ENCODE peak calls at places on chromosomes 3 and 15, in five cellular contexts. G, O, R, S and X are unnamed samples.

GRCh38 chr3:36876181-36876936 is 68.5 kb downstream of the TRANK1 start:
- DNase-seq in O (peak), S (no peak), G (peak), R (no peak), X (no peak)

GRCh38 chr3:46495901-46496456 is 1.8 kb upstream of the RTP3 start:
- DNase-seq in G (no peak), S (no peak), R (no peak), O (no peak), X (peak)

GRCh38 chr3:157549498-157549897 is 46.3 kb upstream of the VEPH1 start:
- DNase-seq in G (no peak), O (no peak), R (no peak), S (no peak), X (no peak)

GRCh38 chr3:122996038-122996580 is 31.5 kb downstream of the SEMA5B start:
- DNase-seq in O (no peak), S (no peak), R (no peak), G (no peak), X (no peak)

GRCh38 chr3:90016492-90017065 is 909.2 kb downstream of the EPHA3 start:
- DNase-seq in G (no peak), S (no peak), R (no peak), O (no peak), X (peak)

GRCh38 chr3:177830411-177830849 is 633.1 kb upstream of the TBL1XR1 start:
- DNase-seq in R (no peak), S (no peak), G (no peak), O (no peak), X (no peak)

GRCh38 chr3:48470286-48470685 is 23.7 kb downstream of the ATRIP start:
- DNase-seq in R (no peak), G (no peak), S (no peak), O (no peak), X (no peak)

GRCh38 chr3:192812736-192813383 is 85.5 kb upstream of the FGF12 start:
- DNase-seq in G (no peak), S (no peak), R (peak), O (no peak), X (peak)

GRCh38 chr3:68915973-68916372 is 16.4 kb downstream of the TAFA4 start:
- DNase-seq in O (no peak), S (no peak), R (no peak), G (no peak), X (no peak)

GRCh38 chr15:99536422-99537033 is 29.3 kb upstream of the MEF2A start:
- DNase-seq in G (no peak), O (no peak), R (peak), S (no peak), X (peak)

GRCh38 chr3:161163297-161163696 is 57.8 kb upstream of the NMD3 start:
- DNase-seq in G (no peak), R (peak), O (no peak), S (no peak), X (no peak)

GRCh38 chr3:18099611-18100010 is 325.5 kb downstream of the SATB1 start:
- DNase-seq in O (no peak), G (no peak), R (no peak), S (no peak), X (no peak)

GRCh38 chr15:58758141-58758540 is 8.6 kb upstream of the ADAM10 start:
- DNase-seq in R (no peak), S (no peak), G (no peak), O (no peak), X (no peak)

GRCh38 chr3:59575113-59576001 is 525.5 kb upstream of the CFAP20DC start:
- DNase-seq in O (peak), R (peak), G (peak), S (peak), X (peak)

GRCh38 chr3:184387174-184387714 is 7.4 kb downstream of the CHRD start:
- DNase-seq in G (no peak), S (no peak), R (no peak), O (no peak), X (no peak)

GRCh38 chr15:31508656-31509055 is 182.0 kb downstream of the KLF13 start:
- DNase-seq in R (no peak), G (no peak), S (no peak), O (no peak), X (no peak)

GRCh38 chr15:37218351-37218916 is 118.1 kb upstream of the MEIS2 start:
- DNase-seq in R (no peak), O (no peak), G (no peak), S (no peak), X (no peak)

GRCh38 chr15:47366884-47367283 is 350.4 kb upstream of the SEMA6D start:
- DNase-seq in O (no peak), G (no peak), R (no peak), S (no peak), X (no peak)

GRCh38 chr3:192850501-192850981 is 67.1 kb downstream of the MB21D2 start:
- DNase-seq in G (no peak), S (no peak), R (no peak), O (peak), X (no peak)

GRCh38 chr15:94582368-94582767 is 351.0 kb downstream of the MCTP2 start:
- DNase-seq in S (peak), R (peak), O (peak), G (peak), X (peak)

GRCh38 chr3:126134219-126134975 is 46.0 kb downstream of the ALDH1L1 start:
- DNase-seq in O (no peak), R (peak), S (no peak), G (peak), X (peak)

GRCh38 chr3:81497565-81497964 is 263.9 kb downstream of the GBE1 start:
- DNase-seq in O (no peak), S (no peak), R (no peak), G (no peak), X (no peak)

DNA sequence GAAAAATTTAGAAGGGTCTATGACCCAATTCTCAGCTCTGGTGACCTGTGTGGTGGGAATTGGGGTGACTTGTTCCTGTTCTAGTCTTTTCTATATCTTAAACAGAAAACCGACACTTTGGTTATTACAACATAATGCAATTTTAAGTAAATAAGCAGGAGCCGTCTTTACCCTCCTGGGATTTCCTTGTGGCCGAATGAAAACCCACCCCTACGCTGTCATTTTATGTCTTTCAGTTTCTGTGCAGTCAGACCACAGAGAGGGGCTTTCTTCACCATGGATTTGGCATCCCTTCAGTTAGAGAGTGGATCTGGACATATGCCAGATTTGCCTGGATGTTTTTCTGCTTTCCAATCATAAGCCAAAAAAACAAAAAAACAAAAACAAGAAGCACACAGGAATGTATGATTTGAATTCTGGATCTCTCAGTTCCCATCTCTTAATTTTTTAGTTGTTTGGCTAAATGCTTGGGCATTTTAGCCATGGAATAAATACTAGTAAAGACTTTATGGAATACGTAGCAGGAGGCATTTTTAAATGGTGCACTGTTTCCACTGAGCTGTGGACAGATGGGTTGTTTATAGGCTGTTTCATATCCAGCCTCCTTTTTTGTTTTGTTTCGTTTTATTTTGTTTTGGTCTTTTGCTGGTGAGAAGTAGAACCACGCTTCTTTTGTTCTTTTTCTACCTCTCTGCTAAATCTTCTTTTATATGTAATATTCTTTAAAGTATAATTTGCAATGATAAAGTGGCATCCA is 272.9 kb downstream of the FEZF2 start:
- DNase-seq in O (no peak), R (no peak), G (no peak), S (no peak), X (no peak)
- TF ChIP-seq JUND in O (no peak), R (no peak), G (no peak), S (no peak), X (no peak)

DNA sequence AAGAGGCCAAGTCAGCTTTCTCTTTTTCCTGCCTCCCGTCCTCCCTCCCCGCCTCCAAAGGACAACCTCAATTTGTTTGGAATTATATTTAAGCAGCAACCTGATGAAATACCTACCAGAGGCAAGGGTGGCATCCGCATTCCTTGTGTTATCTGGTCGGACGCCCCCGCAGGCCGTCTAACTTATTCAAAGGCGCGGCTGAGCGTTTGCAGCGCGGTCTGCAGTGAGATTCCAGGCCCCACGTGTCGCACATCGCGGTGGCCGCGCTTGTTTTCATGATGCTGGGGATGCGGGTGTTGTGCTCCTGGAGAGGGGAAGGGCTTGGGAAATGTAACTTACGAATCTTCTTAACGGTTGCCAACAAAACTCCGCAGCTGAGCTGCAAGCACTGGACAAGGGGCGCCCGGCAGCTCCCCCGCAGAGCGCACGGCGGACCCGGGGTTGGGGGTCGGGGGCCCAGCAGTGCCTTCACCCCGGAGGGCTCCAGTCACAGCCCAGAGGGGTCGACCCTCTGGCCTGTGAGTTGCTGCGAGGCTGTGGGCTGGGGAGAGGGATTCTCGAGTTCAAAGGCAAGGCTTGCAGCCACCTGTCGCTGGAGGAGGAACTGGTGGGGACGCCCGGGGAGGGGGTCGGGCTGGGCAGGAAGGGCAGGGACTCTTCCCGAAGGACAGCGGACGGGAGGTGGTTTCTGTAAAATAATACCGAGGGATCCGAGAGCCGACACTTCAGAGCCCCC is 20.5 kb upstream of the RGMA start:
- DNase-seq in G (no peak), O (no peak), S (no peak), R (no peak), X (no peak)
- TF ChIP-seq JUND in G (no peak), O (no peak), S (no peak), R (no peak), X (no peak)

GRCh38 chr15:72338148-72338547 is 18.2 kb upstream of the CELF6 start:
- DNase-seq in R (no peak), G (no peak), O (no peak), S (no peak), X (no peak)

GRCh38 chr15:72340366-72340765 is 20.4 kb upstream of the CELF6 start:
- DNase-seq in G (no peak), S (no peak), O (no peak), R (no peak), X (no peak)

GRCh38 chr15:72341361-72341760 is 21.4 kb upstream of the CELF6 start:
- DNase-seq in G (peak), S (peak), O (no peak), R (peak), X (no peak)

GRCh38 chr15:72339777-72340177 is 19.8 kb upstream of the CELF6 start:
- DNase-seq in O (no peak), S (no peak), R (no peak), G (no peak), X (no peak)

GRCh38 chr15:72338617-72339321 is 18.8 kb upstream of the CELF6 start:
- DNase-seq in O (no peak), R (no peak), S (no peak), G (no peak), X (no peak)
- TF ChIP-seq JUND in O (no peak), R (no peak), S (no peak), G (no peak), X (no peak)

GRCh38 chr3:133583396-133583795 is 9.9 kb downstream of the CDV3 start:
- DNase-seq in R (no peak), O (no peak), S (no peak), G (no peak), X (no peak)

GRCh38 chr3:133575121-133575520 is 1.6 kb downstream of the CDV3 start:
- DNase-seq in S (no peak), R (no peak), G (no peak), O (peak), X (no peak)

GRCh38 chr3:133574260-133574881 is 885 bp downstream of the CDV3 start:
- DNase-seq in O (peak), S (no peak), R (no peak), G (peak), X (no peak)

GRCh38 chr3:133576169-133576568 is 2.7 kb downstream of the CDV3 start:
- DNase-seq in S (no peak), R (no peak), G (no peak), O (no peak), X (no peak)

GRCh38 chr3:133578548-133579191 is 5.2 kb downstream of the CDV3 start:
- DNase-seq in O (no peak), R (peak), G (peak), S (no peak), X (peak)
- TF ChIP-seq JUND in O (no peak), R (no peak), G (no peak), S (no peak), X (no peak)